ENCODE peak calls at places on chromosomes 2 and 18, in four cellular contexts. A is NCI-H1105 treated with DMSO at 0.1 percent for 48 hours, R is fibroblast of lung, V is HT1080. H is an unnamed sample.
A peak's percentile ranks its signal among the peaks of the same experiment; 100 is the strongest.

GRCh38 chr18:30682667-30683066 is 359.9 kb downstream of the DSC3 start:
- DNase-seq in A (no peak), R (peak; percentile 5), V (no peak), H (no peak)

GRCh38 chr2:150526827-150527226 is 39.4 kb upstream of the RND3 start:
- DNase-seq in A (no peak), R (peak; percentile 90), V (peak; percentile 93), H (peak; percentile 62)

GRCh38 chr2:146451972-146452371 is 1392.9 kb upstream of the ACVR2A start:
- DNase-seq in A (no peak), R (no peak), V (no peak), H (no peak)

GRCh38 chr18:45106331-45106774 is 425.7 kb downstream of the SETBP1 start:
- DNase-seq in A (no peak), R (peak; percentile 35), V (peak; percentile 79), H (no peak)

GRCh38 chr18:55763298-55763697 is 175.3 kb upstream of the TCF4 start:
- DNase-seq in A (no peak), R (peak; percentile 30), V (peak; percentile 90), H (no peak)

GRCh38 chr2:168494190-168494711 is 38.2 kb downstream of the CERS6 start:
- DNase-seq in A (no peak), R (peak; percentile 28), V (peak; percentile 37), H (no peak)

GRCh38 chr2:171109571-171109970 is 51.1 kb downstream of the TLK1 start:
- DNase-seq in A (no peak), R (no peak), V (no peak), H (no peak)

GRCh38 chr2:153163055-153163454 is 315.5 kb downstream of the RPRM start:
- DNase-seq in A (peak; percentile 58), R (no peak), V (peak; percentile 23), H (peak; percentile 67)

GRCh38 chr2:215442392-215442787 is 6.5 kb upstream of the FN1 start:
- DNase-seq in A (no peak), R (no peak), V (no peak), H (no peak)

GRCh38 chr2:10400568-10400977 is 47.6 kb downstream of the ODC1 start:
- DNase-seq in A (no peak), R (no peak), V (peak; percentile 39), H (no peak)

GRCh38 chr2:176638167-176639015 is 369.1 kb downstream of the MTX2 start:
- DNase-seq in A (peak; percentile 68), R (peak; percentile 50), V (peak; percentile 75), H (peak; percentile 61)